ENCODE peak calls at places on chromosomes 7 and 10, in six cellular contexts. L is HepG2, A is endothelial cell of umbilical vein, C is A549, G is WTC11, K is K562. V is an unnamed sample.

GRCh38 chr7:114678116-114678515 is 243.8 kb upstream of the MDFIC start:
- DNase-seq in L (no peak), A (no peak), C (no peak), G (no peak), K (no peak), V (no peak)

GRCh38 chr7:6636741-6637543 is at the start of gene ZNF316:
- DNase-seq in L (no peak), A (peak), C (peak), G (no peak), K (peak), V (no peak)

GRCh38 chr7:99949645-99950228 is 20.3 kb upstream of the GJC3 start:
- DNase-seq in L (peak), A (peak), C (peak), G (no peak), K (peak), V (no peak)

GRCh38 chr10:52566471-52567246 is 205.9 kb downstream of the MBL2 start:
- DNase-seq in L (peak), A (peak), C (peak), G (no peak), K (no peak), V (no peak)

GRCh38 chr10:56212951-56213350 is 148.1 kb downstream of the ZWINT start:
- DNase-seq in L (no peak), A (no peak), C (no peak), G (no peak), K (no peak), V (no peak)

GRCh38 chr7:101450064-101450463 is 87.4 kb downstream of the COL26A1 start:
- DNase-seq in L (no peak), A (no peak), C (no peak), G (no peak), K (no peak), V (no peak)

GRCh38 chr7:34016876-34017275 is 111.5 kb downstream of the BMPER start:
- DNase-seq in L (no peak), A (no peak), C (no peak), G (no peak), K (no peak), V (no peak)

GRCh38 chr10:77163670-77164348 is 473.8 kb downstream of the KCNMA1 start:
- DNase-seq in L (peak), A (peak), C (peak), G (no peak), K (peak), V (no peak)

GRCh38 chr10:75115137-75115536 is 3.7 kb downstream of the SAMD8 start:
- DNase-seq in L (no peak), A (peak), C (no peak), G (no peak), K (peak), V (no peak)

GRCh38 chr10:102133373-102134195 is 744 bp downstream of the PPRC1 start:
- DNase-seq in L (peak), A (peak), C (peak), G (peak), K (peak), V (no peak)

GRCh38 chr7:105932835-105933477 is 30.1 kb upstream of the CDHR3 start:
- DNase-seq in L (no peak), A (no peak), C (no peak), G (peak), K (no peak), V (no peak)

GRCh38 chr7:36677769-36678435 is 46.4 kb downstream of the AOAH start:
- DNase-seq in L (no peak), A (no peak), C (no peak), G (no peak), K (no peak), V (no peak)

GRCh38 chr10:33215635-33216034 is 118.8 kb downstream of the NRP1 start:
- DNase-seq in L (no peak), A (no peak), C (no peak), G (no peak), K (no peak), V (no peak)

GRCh38 chr7:134916428-134916883 is 69.9 kb upstream of the AGBL3 start:
- DNase-seq in L (no peak), A (no peak), C (no peak), G (no peak), K (no peak), V (no peak)

GRCh38 chr10:3684891-3685290 is 100.1 kb downstream of the KLF6 start:
- DNase-seq in L (no peak), A (no peak), C (no peak), G (no peak), K (no peak), V (no peak)

GRCh38 chr10:59077855-59078254 is 98.6 kb upstream of the PHYHIPL start:
- DNase-seq in L (no peak), A (no peak), C (no peak), G (no peak), K (no peak), V (no peak)

GRCh38 chr7:94368371-94368791 is 26.3 kb upstream of the COL1A2 start:
- DNase-seq in L (no peak), A (peak), C (no peak), G (no peak), K (no peak), V (no peak)

GRCh38 chr7:139679731-139680594 is 97.8 kb downstream of the HIPK2 start:
- DNase-seq in L (peak), A (peak), C (peak), G (no peak), K (no peak), V (no peak)

GRCh38 chr7:91789558-91789957 is 90.9 kb downstream of the MTERF1 start:
- DNase-seq in L (no peak), A (no peak), C (no peak), G (no peak), K (no peak), V (no peak)

GRCh38 chr10:79444243-79445119 is 943 bp downstream of the ZCCHC24 start:
- DNase-seq in L (no peak), A (peak), C (peak), G (peak), K (peak), V (no peak)

GRCh38 chr7:26159243-26159642 is 7.2 kb downstream of the NFE2L3 start:
- DNase-seq in L (peak), A (peak), C (no peak), G (no peak), K (peak), V (no peak)

GRCh38 chr7:100933735-100934134 is 15.6 kb upstream of the MUC3A start:
- DNase-seq in L (no peak), A (no peak), C (no peak), G (peak), K (peak), V (peak)

GRCh38 chr10:49601857-49602256 is 8.3 kb upstream of the SLC18A3 start:
- DNase-seq in L (no peak), A (no peak), C (no peak), G (no peak), K (peak), V (no peak)

DNA sequence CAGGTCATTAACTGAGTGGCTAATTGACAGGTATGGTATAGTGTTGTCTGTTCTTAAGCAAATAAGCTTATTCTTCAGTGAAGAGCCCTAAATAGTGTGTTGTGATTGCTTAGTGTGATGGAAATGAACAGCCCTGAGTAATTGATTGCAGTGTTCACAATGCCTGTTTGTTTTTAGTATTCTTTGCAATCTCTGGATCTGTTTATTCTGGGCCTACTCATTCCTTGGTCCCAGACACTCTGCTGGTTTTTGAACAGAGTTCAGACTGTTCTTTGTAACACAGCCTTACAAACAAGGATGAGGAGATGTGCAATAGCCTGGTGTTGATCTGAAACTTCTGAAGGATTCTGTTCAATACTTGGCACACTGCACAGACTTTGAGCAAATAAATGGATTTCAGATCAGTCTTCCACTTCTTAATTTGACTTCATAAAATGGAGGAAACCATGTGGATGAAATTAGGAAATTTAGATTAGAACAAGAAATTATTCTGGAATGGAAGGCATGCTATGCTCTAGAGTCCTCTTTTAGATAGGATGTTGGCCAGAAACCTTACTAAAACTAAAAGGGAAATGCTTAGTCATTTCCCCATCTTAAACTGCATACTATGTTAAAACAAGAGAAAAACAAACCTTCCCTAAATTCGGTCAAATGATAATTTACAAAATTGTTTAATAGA is 444.2 kb upstream of the SEMA3D start:
- DNase-seq in L (peak), A (peak), C (peak), G (no peak), K (no peak), V (no peak)
- TF ChIP-seq JUN in L (no peak), A (peak), C (no peak), G (no peak), K (no peak), V (no peak)

DNA sequence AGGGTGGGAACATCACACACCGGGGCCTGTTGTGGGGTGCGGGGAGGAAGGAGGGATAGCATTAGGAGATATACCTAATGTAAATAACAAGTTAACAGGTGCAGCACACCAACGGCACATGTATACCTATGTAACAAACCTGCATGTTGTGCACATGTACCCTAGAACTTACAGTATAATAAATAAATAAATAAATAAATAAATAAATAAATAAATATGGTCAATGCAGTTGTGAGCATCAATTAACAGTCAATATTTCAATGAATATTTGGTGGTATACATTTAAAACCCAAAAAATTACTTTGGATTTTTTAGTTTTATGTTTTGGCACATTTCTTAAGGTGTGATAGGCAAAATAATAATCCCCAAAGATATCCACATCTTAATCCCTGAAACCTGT is 15.6 kb downstream of the TRDMT1 start:
- DNase-seq in L (no peak), A (no peak), C (no peak), G (no peak), K (no peak), V (no peak)
- TF ChIP-seq JUN in L (no peak), A (no peak), C (no peak), G (no peak), K (no peak), V (no peak)

DNA sequence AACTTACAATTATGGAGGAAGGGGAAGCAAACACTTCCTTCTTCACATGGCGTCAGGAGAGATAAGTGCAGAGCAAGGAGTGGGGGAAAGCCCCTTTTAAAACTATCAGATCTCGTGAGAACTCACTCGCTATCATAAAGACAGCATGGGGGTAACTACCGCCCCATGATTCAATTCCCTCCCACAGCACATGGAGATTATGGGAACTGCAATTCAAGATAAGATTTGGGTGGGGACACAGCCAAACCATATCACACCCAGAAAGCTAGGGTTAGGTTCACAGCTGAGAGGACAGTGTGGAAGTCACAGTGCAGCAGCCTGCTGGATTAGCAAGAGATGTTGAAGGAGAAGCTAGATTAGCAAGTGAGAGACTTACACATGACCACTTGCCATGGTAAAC is 81.6 kb downstream of the CRTAC1 start:
- DNase-seq in L (no peak), A (no peak), C (no peak), G (no peak), K (peak), V (no peak)
- TF ChIP-seq JUN in L (no peak), A (no peak), C (no peak), G (no peak), K (no peak), V (no peak)

GRCh38 chr7:46945328-46945727 is 636.6 kb downstream of the TNS3 start:
- DNase-seq in L (no peak), A (no peak), C (no peak), G (no peak), K (no peak), V (no peak)
- TF ChIP-seq JUN in L (no peak), A (no peak), C (no peak), G (no peak), K (no peak), V (no peak)